ENCODE peak calls at places on chromosomes 7 and 10, in nine cellular contexts. Z is Peyer's patch, E is transverse colon, U is GM12878, L is IMR-90, T is HCT116, H is heart left ventricle, C is suprapubic skin, X is right lobe of liver. K is an unnamed sample. For H3K4me1, the result is how much of the 10 kb centered on the place peaks cover.

GRCh38 chr10:132489053-132489703 is 48.4 kb upstream of the INPP5A start:
- DNase-seq in C (peak), Z (peak), T (no peak), U (no peak), E (no peak), H (no peak), L (peak), X (no peak), K (no peak)

GRCh38 chr7:68562323-68562899 is 1035.9 kb upstream of the AUTS2 start:
- DNase-seq in Z (no peak), U (no peak), L (no peak), T (no peak), X (no peak), C (no peak), E (no peak), H (no peak), K (no peak)

GRCh38 chr10:117477961-117478670 is 64.4 kb upstream of the EMX2 start:
- DNase-seq in L (peak), C (no peak), U (no peak), Z (no peak), E (no peak), H (no peak), X (no peak), T (peak), K (no peak)

GRCh38 chr7:112550468-112551060 is 69.8 kb downstream of the LSMEM1 start:
- DNase-seq in L (peak), X (no peak), Z (no peak), E (no peak), C (no peak), U (peak), H (no peak), T (peak), K (no peak)

GRCh38 chr7:151020231-151020630 is 4.1 kb downstream of the ATG9B start:
- DNase-seq in X (no peak), U (no peak), E (no peak), L (no peak), H (no peak), C (no peak), Z (no peak), T (no peak), K (no peak)

GRCh38 chr7:40611472-40611871 is 476.7 kb downstream of the SUGCT start:
- DNase-seq in E (no peak), H (no peak), U (no peak), X (no peak), C (no peak), T (no peak), L (no peak), Z (no peak), K (no peak)

GRCh38 chr10:110311357-110311949 is 6.7 kb upstream of the SMNDC1 start:
- DNase-seq in T (peak), E (peak), H (peak), C (no peak), L (peak), X (peak), Z (peak), U (peak), K (no peak)

GRCh38 chr7:16933296-16934248 is 51.8 kb upstream of the AGR3 start:
- DNase-seq in X (no peak), T (no peak), L (no peak), E (no peak), Z (no peak), H (no peak), C (no peak), U (no peak), K (no peak)

GRCh38 chr10:122656308-122656705 is 43.3 kb downstream of the C10orf120 start:
- DNase-seq in H (no peak), X (no peak), Z (peak), C (no peak), E (no peak), T (no peak), L (no peak), U (no peak), K (no peak)

GRCh38 chr7:32941181-32941995 is 15.9 kb upstream of the FKBP9 start:
- DNase-seq in C (no peak), X (no peak), E (no peak), U (no peak), L (no peak), T (no peak), Z (no peak), H (no peak), K (no peak)

GRCh38 chr7:132402096-132402495 is 174.2 kb downstream of the PLXNA4 start:
- DNase-seq in U (no peak), Z (no peak), E (no peak), H (no peak), T (no peak), X (no peak), C (no peak), L (no peak), K (no peak)

GRCh38 chr7:42661312-42661711 is 250.6 kb downstream of the C7orf25 start:
- DNase-seq in X (no peak), Z (no peak), C (no peak), H (no peak), L (no peak), U (no peak), T (peak), E (no peak), K (no peak)

GRCh38 chr7:42192072-42192471 is 44.9 kb downstream of the GLI3 start:
- DNase-seq in H (no peak), X (no peak), C (no peak), E (no peak), U (no peak), T (no peak), L (no peak), Z (no peak), K (no peak)

GRCh38 chr10:14074062-14074884 is 256.5 kb downstream of the FRMD4A start:
- DNase-seq in T (peak), Z (peak), H (peak), E (peak), U (no peak), L (peak), C (peak), X (peak), K (no peak)

GRCh38 chr7:35676211-35676610 is 18.7 kb downstream of the HERPUD2 start:
- DNase-seq in H (no peak), L (no peak), T (no peak), C (no peak), Z (no peak), X (no peak), U (no peak), E (no peak), K (no peak)

GRCh38 chr7:149459540-149460433 is 1.1 kb downstream of the ZNF777 start:
- DNase-seq in L (no peak), Z (no peak), C (no peak), T (no peak), U (no peak), H (no peak), X (no peak), E (no peak), K (no peak)

GRCh38 chr7:100632951-100633717 is 8.2 kb downstream of the TFR2 start:
- DNase-seq in T (no peak), H (peak), C (no peak), Z (peak), E (peak), L (peak), X (peak), U (no peak), K (no peak)
- TF ChIP-seq POLR2A in T (no peak), H (no peak), C (no peak), Z (no peak), E (no peak), L (no peak), X (no peak), U (peak), K (no peak)

GRCh38 chr10:112299456-112299855 is 16.3 kb downstream of the TECTB start:
- DNase-seq in T (no peak), Z (no peak), L (no peak), C (no peak), U (no peak), H (no peak), E (no peak), X (no peak), K (no peak)

GRCh38 chr10:112304460-112304859 is 21.3 kb downstream of the TECTB start:
- DNase-seq in U (no peak), E (no peak), Z (no peak), L (peak), X (no peak), C (no peak), T (no peak), H (no peak), K (no peak)

GRCh38 chr10:112303528-112303927 is 20.3 kb downstream of the TECTB start:
- DNase-seq in L (no peak), X (no peak), H (no peak), E (no peak), Z (no peak), C (no peak), U (no peak), T (no peak), K (no peak)

GRCh38 chr10:112298581-112298980 is 15.4 kb downstream of the TECTB start:
- DNase-seq in U (no peak), C (no peak), L (no peak), Z (no peak), E (no peak), T (no peak), X (no peak), H (no peak), K (no peak)

GRCh38 chr10:112302335-112302734 is 19.1 kb downstream of the TECTB start:
- DNase-seq in H (no peak), C (no peak), U (no peak), Z (no peak), X (no peak), E (no peak), T (no peak), L (no peak), K (no peak)
- H3K4me1 ChIP-seq in H (under half), C (under half), U (under half), Z (under half), X (under half), E (under half), T (under half), L (under half), K (under half)

GRCh38 chr10:31274310-31274709 is 44.7 kb upstream of the ZEB1 start:
- DNase-seq in E (no peak), C (no peak), X (no peak), U (no peak), Z (no peak), L (peak), T (no peak), H (no peak), K (no peak)

GRCh38 chr10:31273789-31274188 is 45.2 kb upstream of the ZEB1 start:
- DNase-seq in H (no peak), U (no peak), X (no peak), C (no peak), Z (no peak), L (no peak), E (no peak), T (no peak), K (no peak)

GRCh38 chr10:31268616-31269303 is 50.3 kb upstream of the ZEB1 start:
- DNase-seq in C (no peak), H (no peak), E (no peak), Z (no peak), L (no peak), U (no peak), X (no peak), T (no peak), K (no peak)

GRCh38 chr10:31270954-31271353 is 48.1 kb upstream of the ZEB1 start:
- DNase-seq in X (no peak), T (no peak), L (no peak), U (no peak), C (no peak), E (no peak), Z (no peak), H (no peak), K (no peak)

DNA sequence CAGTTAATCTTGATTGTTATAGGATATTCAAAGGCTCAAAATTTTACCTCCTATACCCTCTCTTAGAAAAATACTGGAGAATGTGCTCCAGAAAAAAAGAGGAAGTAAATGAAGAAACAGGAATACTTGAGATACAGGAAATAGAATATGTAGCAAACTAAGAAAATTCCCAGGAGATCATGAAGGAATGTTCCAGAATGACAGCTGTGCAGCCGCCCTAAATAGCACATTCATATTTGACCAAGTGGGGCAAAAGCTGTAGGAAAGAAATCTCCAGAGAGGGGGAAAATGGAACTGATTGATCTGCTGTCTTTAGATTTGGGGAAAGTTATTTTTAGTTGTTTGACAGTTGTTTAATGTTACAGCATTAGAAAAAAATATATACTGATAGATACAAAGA is 46.2 kb upstream of the ZEB1 start:
- DNase-seq in H (no peak), U (no peak), T (no peak), C (no peak), Z (no peak), X (no peak), L (no peak), E (no peak), K (no peak)
- H3K27ac ChIP-seq in H (no peak), U (no peak), T (no peak), C (no peak), Z (no peak), X (no peak), L (no peak), E (no peak), K (no peak)

GRCh38 chr7:30285067-30285530 is 702 bp downstream of the ZNRF2 start:
- DNase-seq in C (no peak), U (no peak), Z (peak), E (peak), X (no peak), H (peak), T (no peak), L (peak), K (no peak)

GRCh38 chr7:30286749-30287148 is 2.4 kb downstream of the ZNRF2 start:
- DNase-seq in C (no peak), Z (no peak), L (no peak), X (no peak), T (no peak), U (no peak), H (no peak), E (no peak), K (no peak)

GRCh38 chr7:30282735-30283134 is 1.7 kb upstream of the ZNRF2 start:
- DNase-seq in H (no peak), X (no peak), T (no peak), U (no peak), Z (no peak), L (no peak), E (no peak), C (no peak), K (no peak)

GRCh38 chr7:30285531-30286284 is 1.3 kb downstream of the ZNRF2 start:
- DNase-seq in H (peak), L (peak), Z (peak), X (peak), U (no peak), C (no peak), E (peak), T (no peak), K (no peak)

DNA sequence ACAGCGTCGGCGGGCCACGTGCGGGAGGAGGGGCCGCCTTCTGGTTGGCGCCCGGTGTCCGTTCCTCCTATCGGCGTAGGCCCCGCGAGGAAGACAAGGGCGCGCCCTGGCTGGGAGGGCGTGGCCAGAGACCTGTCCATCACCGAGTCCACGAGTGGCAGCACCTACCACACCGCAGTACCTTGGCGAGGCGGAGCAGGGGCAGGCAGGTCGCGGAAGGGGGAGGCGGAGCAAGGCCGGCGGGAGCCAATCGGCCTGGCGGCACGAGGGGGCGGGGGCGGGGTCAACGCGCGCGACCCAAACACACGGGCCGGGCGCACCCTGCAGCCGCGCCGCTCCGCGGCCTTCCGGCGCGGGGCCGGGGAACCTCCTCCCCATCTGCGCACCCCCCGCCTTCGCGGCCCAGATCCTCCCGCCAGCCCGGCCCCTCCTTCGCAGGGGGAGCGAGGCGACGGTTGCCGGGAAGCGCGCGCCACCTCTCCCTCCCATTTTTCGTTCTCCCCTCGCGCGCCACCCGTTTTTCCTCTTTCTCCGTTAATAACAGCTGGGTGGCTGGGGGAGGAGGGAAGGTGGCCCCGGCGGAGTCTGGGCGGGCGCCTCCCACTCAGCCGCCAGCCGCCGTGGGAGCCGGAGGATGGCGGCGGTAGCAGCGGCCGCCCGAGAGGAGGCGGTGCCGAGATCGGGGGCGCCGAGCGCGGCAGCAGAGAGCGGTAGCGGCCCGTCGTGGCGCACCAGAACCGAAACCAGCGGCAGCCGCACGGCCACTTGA is at the start of gene ZNRF2:
- DNase-seq in C (peak), L (peak), X (peak), H (peak), E (peak), T (peak), U (peak), Z (peak), K (peak)
- TF ChIP-seq POLR2A in C (peak), L (no peak), X (peak), H (no peak), E (peak), T (peak), U (peak), Z (peak), K (peak)

GRCh38 chr7:26157520-26158105 is 5.6 kb downstream of the NFE2L3 start:
- DNase-seq in Z (no peak), H (no peak), U (no peak), E (no peak), L (no peak), X (no peak), C (no peak), T (no peak), K (no peak)
- H3K4me1 ChIP-seq in Z (half or more), H (under half), U (under half), E (half or more), L (under half), X (under half), C (under half), T (half or more), K (under half)

DNA sequence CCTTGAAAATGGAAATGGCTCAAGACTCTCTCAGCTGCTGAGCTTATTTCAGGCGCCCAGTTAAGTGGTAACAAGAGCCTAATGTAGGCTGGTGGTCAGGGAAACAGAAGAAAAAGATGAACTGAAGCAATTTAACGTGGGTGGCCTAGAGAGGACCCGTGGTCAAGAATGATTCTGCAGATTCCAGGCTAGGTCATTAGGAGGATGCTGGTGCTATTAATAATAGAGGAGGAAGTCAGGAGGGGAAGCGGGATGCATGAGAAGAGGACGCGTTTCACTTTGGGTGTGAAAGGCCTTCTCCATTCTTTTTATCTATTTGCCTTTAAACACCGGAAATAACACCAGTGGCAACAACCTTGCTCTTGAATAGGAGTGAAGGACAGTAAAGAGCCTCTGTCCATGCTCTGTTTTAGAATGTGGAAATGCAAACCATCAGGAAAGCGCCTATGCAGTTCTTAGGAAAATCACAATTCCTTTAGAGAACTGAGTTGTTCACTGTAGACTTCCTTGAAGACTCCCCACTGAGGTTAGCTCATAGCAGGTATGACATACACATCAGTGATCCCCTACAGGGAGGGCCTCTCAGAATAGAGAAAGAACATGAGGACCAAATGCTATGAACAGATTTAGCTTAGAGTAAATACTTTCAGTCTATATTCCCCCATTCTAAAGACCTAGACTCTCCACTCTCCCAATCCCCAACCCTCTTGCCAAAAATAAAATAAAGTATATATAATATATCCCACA is 8.6 kb downstream of the LIPA start:
- DNase-seq in H (no peak), X (no peak), L (no peak), Z (no peak), U (no peak), T (no peak), E (no peak), C (no peak), K (no peak)
- H3K27ac ChIP-seq in H (no peak), X (peak), L (no peak), Z (peak), U (peak), T (no peak), E (no peak), C (no peak), K (no peak)

K was measured in esophagus squamous epithelium.